ENCODE peak calls at places on chromosomes 13 and 19, in seven cellular contexts. One of them, this sample, is unnamed.

GRCh38 chr19:50705422-50706019 is 14.1 kb downstream of the SHANK1 start:
- DNase-seq in fibroblast of mammary gland: peak
- DNase-seq in adipocyte: peak
- DNase-seq in naive thymus-derived CD8-positive, alpha-beta T cell: peak
- DNase-seq in IMR-90: peak
- DNase-seq in epithelial cell of prostate: no peak
- DNase-seq in NCI-H345: no peak
- DNase-seq in this sample: no peak

GRCh38 chr13:35694549-35695233 is 218.2 kb upstream of the MAB21L1 start:
- DNase-seq in fibroblast of mammary gland: no peak
- DNase-seq in adipocyte: no peak
- DNase-seq in naive thymus-derived CD8-positive, alpha-beta T cell: no peak
- DNase-seq in IMR-90: no peak
- DNase-seq in epithelial cell of prostate: no peak
- DNase-seq in NCI-H345: no peak
- DNase-seq in this sample: no peak

GRCh38 chr13:65606622-65607021 is 1623.5 kb downstream of the PCDH9 start:
- DNase-seq in fibroblast of mammary gland: peak
- DNase-seq in adipocyte: peak
- DNase-seq in naive thymus-derived CD8-positive, alpha-beta T cell: no peak
- DNase-seq in IMR-90: peak
- DNase-seq in epithelial cell of prostate: no peak
- DNase-seq in NCI-H345: no peak
- DNase-seq in this sample: no peak

GRCh38 chr19:19571387-19571786 is 33.3 kb downstream of the CILP2 start:
- DNase-seq in fibroblast of mammary gland: no peak
- DNase-seq in adipocyte: no peak
- DNase-seq in naive thymus-derived CD8-positive, alpha-beta T cell: no peak
- DNase-seq in IMR-90: no peak
- DNase-seq in epithelial cell of prostate: no peak
- DNase-seq in NCI-H345: no peak
- DNase-seq in this sample: no peak

GRCh38 chr13:50684366-50684765 is 159.1 kb downstream of the DLEU7 start:
- DNase-seq in fibroblast of mammary gland: no peak
- DNase-seq in adipocyte: no peak
- DNase-seq in naive thymus-derived CD8-positive, alpha-beta T cell: no peak
- DNase-seq in IMR-90: no peak
- DNase-seq in epithelial cell of prostate: no peak
- DNase-seq in NCI-H345: no peak
- DNase-seq in this sample: no peak

GRCh38 chr19:35254341-35255297 is 5.8 kb downstream of the LSR start:
- DNase-seq in fibroblast of mammary gland: no peak
- DNase-seq in adipocyte: no peak
- DNase-seq in naive thymus-derived CD8-positive, alpha-beta T cell: no peak
- DNase-seq in IMR-90: no peak
- DNase-seq in epithelial cell of prostate: no peak
- DNase-seq in NCI-H345: no peak
- DNase-seq in this sample: no peak

GRCh38 chr19:6038634-6039405 is 60.9 kb upstream of the RANBP3 start:
- DNase-seq in fibroblast of mammary gland: peak
- DNase-seq in adipocyte: no peak
- DNase-seq in naive thymus-derived CD8-positive, alpha-beta T cell: no peak
- DNase-seq in IMR-90: peak
- DNase-seq in epithelial cell of prostate: no peak
- DNase-seq in NCI-H345: no peak
- DNase-seq in this sample: no peak

GRCh38 chr19:49489601-49490167 is 2.3 kb downstream of the RPL13A start:
- DNase-seq in fibroblast of mammary gland: peak
- DNase-seq in adipocyte: no peak
- DNase-seq in naive thymus-derived CD8-positive, alpha-beta T cell: no peak
- DNase-seq in IMR-90: no peak
- DNase-seq in epithelial cell of prostate: no peak
- DNase-seq in NCI-H345: no peak
- DNase-seq in this sample: no peak

GRCh38 chr13:78806457-78806856 is 147.5 kb upstream of the OBI1 start:
- DNase-seq in fibroblast of mammary gland: no peak
- DNase-seq in adipocyte: no peak
- DNase-seq in naive thymus-derived CD8-positive, alpha-beta T cell: no peak
- DNase-seq in IMR-90: no peak
- DNase-seq in epithelial cell of prostate: no peak
- DNase-seq in NCI-H345: no peak
- DNase-seq in this sample: no peak

GRCh38 chr19:35375505-35376307 is 4.8 kb downstream of the GPR42 start:
- DNase-seq in fibroblast of mammary gland: no peak
- DNase-seq in adipocyte: no peak
- DNase-seq in naive thymus-derived CD8-positive, alpha-beta T cell: no peak
- DNase-seq in IMR-90: no peak
- DNase-seq in epithelial cell of prostate: no peak
- DNase-seq in NCI-H345: peak
- DNase-seq in this sample: no peak

GRCh38 chr19:37719111-37719926 is at the start of gene ZNF607:
- DNase-seq in fibroblast of mammary gland: peak
- DNase-seq in adipocyte: peak
- DNase-seq in naive thymus-derived CD8-positive, alpha-beta T cell: peak
- DNase-seq in IMR-90: peak
- DNase-seq in epithelial cell of prostate: peak
- DNase-seq in NCI-H345: peak
- DNase-seq in this sample: peak

GRCh38 chr19:2193807-2194206 is 30.1 kb downstream of the DOT1L start:
- DNase-seq in fibroblast of mammary gland: no peak
- DNase-seq in adipocyte: no peak
- DNase-seq in naive thymus-derived CD8-positive, alpha-beta T cell: no peak
- DNase-seq in IMR-90: no peak
- DNase-seq in epithelial cell of prostate: no peak
- DNase-seq in NCI-H345: no peak
- DNase-seq in this sample: no peak

GRCh38 chr13:102879793-102880499 is 34.1 kb downstream of the ERCC5 start:
- DNase-seq in fibroblast of mammary gland: no peak
- DNase-seq in adipocyte: no peak
- DNase-seq in naive thymus-derived CD8-positive, alpha-beta T cell: no peak
- DNase-seq in IMR-90: no peak
- DNase-seq in epithelial cell of prostate: no peak
- DNase-seq in NCI-H345: no peak
- DNase-seq in this sample: no peak

GRCh38 chr13:108700421-108701170 is 71.2 kb downstream of the MYO16 start:
- DNase-seq in fibroblast of mammary gland: peak
- DNase-seq in adipocyte: peak
- DNase-seq in naive thymus-derived CD8-positive, alpha-beta T cell: no peak
- DNase-seq in IMR-90: peak
- DNase-seq in epithelial cell of prostate: no peak
- DNase-seq in NCI-H345: no peak
- DNase-seq in this sample: no peak

GRCh38 chr19:3443840-3444694 is 36.3 kb downstream of the SMIM24 start:
- DNase-seq in fibroblast of mammary gland: peak
- DNase-seq in adipocyte: no peak
- DNase-seq in naive thymus-derived CD8-positive, alpha-beta T cell: no peak
- DNase-seq in IMR-90: peak
- DNase-seq in epithelial cell of prostate: no peak
- DNase-seq in NCI-H345: no peak
- DNase-seq in this sample: no peak

GRCh38 chr13:33785384-33785783 is 32.6 kb upstream of the RFC3 start:
- DNase-seq in fibroblast of mammary gland: no peak
- DNase-seq in adipocyte: no peak
- DNase-seq in naive thymus-derived CD8-positive, alpha-beta T cell: no peak
- DNase-seq in IMR-90: no peak
- DNase-seq in epithelial cell of prostate: no peak
- DNase-seq in NCI-H345: no peak
- DNase-seq in this sample: no peak

GRCh38 chr13:44932171-44932849 is 57.0 kb downstream of the NUFIP1 start:
- DNase-seq in fibroblast of mammary gland: peak
- DNase-seq in adipocyte: peak
- DNase-seq in naive thymus-derived CD8-positive, alpha-beta T cell: no peak
- DNase-seq in IMR-90: peak
- DNase-seq in epithelial cell of prostate: no peak
- DNase-seq in NCI-H345: no peak
- DNase-seq in this sample: no peak

GRCh38 chr13:113451951-113452421 is 1.3 kb downstream of the ADPRHL1 start:
- DNase-seq in fibroblast of mammary gland: no peak
- DNase-seq in adipocyte: no peak
- DNase-seq in naive thymus-derived CD8-positive, alpha-beta T cell: no peak
- DNase-seq in IMR-90: no peak
- DNase-seq in epithelial cell of prostate: no peak
- DNase-seq in NCI-H345: no peak
- DNase-seq in this sample: no peak

GRCh38 chr19:35357867-35358573 is at the start of gene FFAR3:
- DNase-seq in fibroblast of mammary gland: peak
- DNase-seq in adipocyte: peak
- DNase-seq in naive thymus-derived CD8-positive, alpha-beta T cell: no peak
- DNase-seq in IMR-90: peak
- DNase-seq in epithelial cell of prostate: no peak
- DNase-seq in NCI-H345: no peak
- DNase-seq in this sample: no peak